ENCODE peak calls at places on chromosomes 6 and 20, in four cellular contexts. S, Y, D and H are unnamed samples.

GRCh38 chr6:122323361-122323760 is 76.1 kb upstream of the HSF2 start:
- DNase-seq in D (no peak), Y (peak; percentile 1), S (peak; percentile 1), H (peak; percentile 22)

GRCh38 chr6:125791151-125791819 is 525 bp downstream of the NCOA7 start:
- DNase-seq in D (peak; percentile 34), S (peak; percentile 68), Y (peak; percentile 52), H (peak; percentile 76)

GRCh38 chr20:61537239-61537638 is 285.2 kb downstream of the CDH4 start:
- DNase-seq in Y (no peak), S (no peak), D (no peak), H (no peak)

GRCh38 chr20:2101057-2101934 is at the start of gene STK35:
- DNase-seq in D (peak; percentile 78), S (no peak), Y (no peak), H (no peak)

GRCh38 chr6:54419885-54420284 is 111.6 kb downstream of the TINAG start:
- DNase-seq in Y (peak; percentile 69), D (no peak), S (peak; percentile 95), H (peak; percentile 95)

GRCh38 chr20:33576432-33576883 is 85.7 kb upstream of the C20orf144 start:
- DNase-seq in S (no peak), Y (no peak), D (no peak), H (peak; percentile 17)

GRCh38 chr6:141988954-141989705 is 143.6 kb upstream of the GJE1 start:
- DNase-seq in D (peak; percentile 8), Y (peak; percentile 74), S (peak; percentile 88), H (peak; percentile 87)

GRCh38 chr6:137832110-137832509 is 34.9 kb upstream of the TNFAIP3 start:
- DNase-seq in Y (peak; percentile 94), D (no peak), S (peak; percentile 95), H (peak; percentile 88)

GRCh38 chr6:42742116-42742894 is 3.6 kb downstream of the TBCC start:
- DNase-seq in S (peak; percentile 32), Y (no peak), D (no peak), H (no peak)

GRCh38 chr20:32972181-32973076 is 31.8 kb downstream of the SUN5 start:
- DNase-seq in D (no peak), Y (no peak), S (no peak), H (peak; percentile 5)

GRCh38 chr6:12718025-12718424 is 1.5 kb downstream of the PHACTR1 start:
- DNase-seq in Y (peak; percentile 46), S (peak; percentile 45), D (no peak), H (peak; percentile 24)

GRCh38 chr20:11965602-11966001 is 47.9 kb downstream of the BTBD3 start:
- DNase-seq in D (no peak), Y (no peak), S (no peak), H (peak; percentile 26)

GRCh38 chr20:15875446-15875845 is 697.8 kb downstream of the KIF16B start:
- DNase-seq in S (no peak), D (no peak), Y (no peak), H (no peak)

GRCh38 chr6:160799801-160800200 is 97.8 kb downstream of the PLG start:
- DNase-seq in D (no peak), S (no peak), Y (no peak), H (no peak)

GRCh38 chr6:145544031-145544430 is 191.3 kb downstream of the EPM2A start:
- DNase-seq in D (no peak), Y (peak; percentile 35), S (peak; percentile 84), H (peak; percentile 90)

GRCh38 chr6:36657942-36658544 is 20.5 kb upstream of the CDKN1A start:
- DNase-seq in Y (peak; percentile 57), D (no peak), S (peak; percentile 69), H (peak; percentile 64)

GRCh38 chr6:52634211-52634610 is 36.7 kb upstream of the TMEM14A start:
- DNase-seq in S (peak; percentile 54), Y (no peak), D (no peak), H (peak; percentile 54)

GRCh38 chr20:15289337-15289736 is 951.9 kb upstream of the FLRT3 start:
- DNase-seq in D (no peak), S (no peak), Y (no peak), H (no peak)

GRCh38 chr6:96923871-96924493 is 546 bp upstream of the KLHL32 start:
- DNase-seq in S (no peak), D (no peak), Y (no peak), H (peak; percentile 10)

GRCh38 chr20:39871013-39871412 is 818.0 kb downstream of the MAFB start:
- DNase-seq in Y (no peak), D (no peak), S (no peak), H (no peak)

GRCh38 chr6:31689249-31690110 is 8.6 kb upstream of the LY6G5C start:
- DNase-seq in Y (no peak), S (no peak), D (no peak), H (no peak)

GRCh38 chr20:57392512-57393271 is 1.5 kb downstream of the RBM38 start:
- DNase-seq in Y (no peak), S (no peak), D (peak; percentile 44), H (no peak)

GRCh38 chr6:169575365-169575764 is 126.5 kb downstream of the WDR27 start:
- DNase-seq in Y (no peak), D (no peak), S (no peak), H (no peak)

GRCh38 chr6:37381579-37381978 is 27.8 kb downstream of the RNF8 start:
- DNase-seq in S (peak; percentile 72), Y (peak; percentile 31), D (no peak), H (peak; percentile 82)

GRCh38 chr20:6718660-6719059 is 48.8 kb upstream of the BMP2 start:
- DNase-seq in S (peak; percentile 35), D (no peak), Y (no peak), H (peak; percentile 8)

GRCh38 chr6:135266675-135267074 is 85.6 kb downstream of the MYB start:
- DNase-seq in D (no peak), Y (no peak), S (no peak), H (no peak)

GRCh38 chr6:166341915-166342292 is 441 bp downstream of the SFT2D1 start:
- DNase-seq in S (peak; percentile 23), D (no peak), Y (no peak), H (peak; percentile 25)

GRCh38 chr6:150877928-150878327 is 12.4 kb downstream of the MTHFD1L start:
- DNase-seq in S (no peak), D (no peak), Y (no peak), H (no peak)
- TF ChIP-seq CTCF in S (no peak), D (no peak), Y (no peak), H (no peak)

GRCh38 chr6:83861077-83861476 is 1.6 kb downstream of the CYB5R4 start:
- DNase-seq in Y (no peak), S (no peak), D (no peak), H (no peak)
- H3K4me3 ChIP-seq in Y (no peak overlapping the region), S (no peak overlapping the region), D (no peak overlapping the region), H (no peak overlapping the region)

GRCh38 chr6:77474286-77474956 is 11.1 kb upstream of the HTR1B start:
- DNase-seq in Y (no peak), S (no peak), D (no peak), H (no peak)
- TF ChIP-seq CTCF in Y (no peak), S (no peak), D (no peak), H (no peak)

DNA sequence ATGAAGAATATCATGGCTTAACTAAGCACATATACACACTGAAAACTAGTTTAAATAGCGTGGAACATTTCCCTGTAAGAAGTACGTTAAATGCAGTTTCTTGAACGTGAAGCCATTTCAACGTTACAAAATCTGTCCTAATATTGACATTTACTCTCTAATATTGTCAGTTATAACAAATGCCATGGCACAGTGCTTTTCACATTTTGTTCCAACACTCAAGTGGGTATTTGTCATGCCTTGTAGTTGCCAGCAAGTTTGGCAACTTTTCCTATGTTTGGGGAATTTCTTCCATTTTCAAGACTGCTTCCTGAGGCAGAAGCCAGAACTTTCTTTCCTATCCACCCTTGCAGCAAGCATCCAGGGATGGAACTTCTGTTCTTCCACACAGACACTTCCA is 63.0 kb downstream of the STX11 start:
- DNase-seq in S (no peak), D (no peak), Y (no peak), H (no peak)
- H3K4me3 ChIP-seq in S (no peak overlapping the region), D (no peak overlapping the region), Y (no peak overlapping the region), H (no peak overlapping the region)

GRCh38 chr20:45338121-45339030 is 9.8 kb downstream of the SDC4 start:
- DNase-seq in S (no peak), Y (no peak), D (no peak), H (peak; percentile 46)
- TF ChIP-seq CTCF in S (no peak), Y (no peak), D (no peak), H (no peak)

DNA sequence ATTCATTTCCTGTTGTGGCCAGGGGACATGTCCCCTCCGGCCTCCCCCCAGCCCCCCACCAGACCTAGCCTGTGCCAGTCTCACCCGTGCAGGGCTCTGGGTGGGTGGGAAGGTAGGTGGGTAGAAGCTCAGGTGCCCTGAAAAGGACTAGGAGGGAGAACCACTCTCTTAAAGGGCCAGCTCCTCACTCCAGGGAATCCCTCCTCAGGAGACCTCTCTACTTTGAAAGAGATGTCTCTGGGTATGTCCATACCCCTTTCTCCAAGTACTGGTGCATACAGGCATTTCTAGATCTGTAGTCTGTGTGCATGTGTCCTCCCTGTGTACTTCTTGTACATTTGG is 60.8 kb upstream of the EPB41L1 start:
- DNase-seq in Y (no peak), S (no peak), D (no peak), H (no peak)
- H3K4me3 ChIP-seq in Y (peak overlapping the region; percentile 64), S (peak overlapping the region; percentile 87), D (peak overlapping the region; percentile 68), H (peak overlapping the region; percentile 64)